ENCODE peak calls at places on chromosomes 7 and 10, in ten cellular contexts. One of them, this sample, is unnamed.

GRCh38 chr10:35130588-35131146 is 4.0 kb downstream of the CREM start:
- DNase-seq in tibial nerve: no peak
- DNase-seq in ovary: no peak
- DNase-seq in transverse colon: no peak
- DNase-seq in H1: no peak
- DNase-seq in K562: no peak
- DNase-seq in GM12878: no peak
- DNase-seq in A549: no peak
- DNase-seq in stomach: no peak
- DNase-seq in esophagus muscularis mucosa: no peak
- DNase-seq in this sample: no peak

GRCh38 chr10:126387041-126387908 is 1.0 kb downstream of the ADAM12 start:
- DNase-seq in esophagus muscularis mucosa: peak; percentile 92
- DNase-seq in A549: peak; percentile 70
- DNase-seq in ovary: peak; percentile 87
- DNase-seq in GM12878: no peak
- DNase-seq in H1: no peak
- DNase-seq in K562: peak; percentile 32
- DNase-seq in tibial nerve: no peak
- DNase-seq in transverse colon: peak; percentile 70
- DNase-seq in stomach: peak; percentile 56
- DNase-seq in this sample: no peak

GRCh38 chr7:107958764-107959526 is 44.0 kb downstream of the LAMB1 start:
- DNase-seq in GM12878: no peak
- DNase-seq in A549: no peak
- DNase-seq in transverse colon: no peak
- DNase-seq in esophagus muscularis mucosa: no peak
- DNase-seq in H1: no peak
- DNase-seq in K562: no peak
- DNase-seq in stomach: no peak
- DNase-seq in tibial nerve: no peak
- DNase-seq in ovary: no peak
- DNase-seq in this sample: no peak

GRCh38 chr10:38038107-38038931 is 27.8 kb downstream of the ZNF33A start:
- DNase-seq in stomach: no peak
- DNase-seq in GM12878: peak; percentile 57
- DNase-seq in H1: no peak
- DNase-seq in tibial nerve: no peak
- DNase-seq in ovary: no peak
- DNase-seq in transverse colon: no peak
- DNase-seq in K562: no peak
- DNase-seq in A549: no peak
- DNase-seq in esophagus muscularis mucosa: no peak
- DNase-seq in this sample: no peak

GRCh38 chr7:30743371-30744074 is 8.4 kb upstream of the INMT start:
- DNase-seq in ovary: peak; percentile 63
- DNase-seq in K562: peak; percentile 48
- DNase-seq in tibial nerve: no peak
- DNase-seq in GM12878: no peak
- DNase-seq in A549: no peak
- DNase-seq in esophagus muscularis mucosa: no peak
- DNase-seq in stomach: no peak
- DNase-seq in H1: no peak
- DNase-seq in transverse colon: no peak
- DNase-seq in this sample: no peak

GRCh38 chr10:125997586-125997985 is 101.2 kb downstream of the FANK1 start:
- DNase-seq in K562: no peak
- DNase-seq in GM12878: no peak
- DNase-seq in transverse colon: no peak
- DNase-seq in H1: no peak
- DNase-seq in esophagus muscularis mucosa: no peak
- DNase-seq in tibial nerve: no peak
- DNase-seq in A549: no peak
- DNase-seq in ovary: no peak
- DNase-seq in stomach: no peak
- DNase-seq in this sample: no peak

GRCh38 chr10:77911535-77912123 is 14.9 kb downstream of the DLG5 start:
- DNase-seq in A549: peak; percentile 87
- DNase-seq in ovary: peak; percentile 57
- DNase-seq in stomach: no peak
- DNase-seq in transverse colon: no peak
- DNase-seq in esophagus muscularis mucosa: no peak
- DNase-seq in tibial nerve: no peak
- DNase-seq in K562: peak; percentile 57
- DNase-seq in H1: no peak
- DNase-seq in GM12878: no peak
- DNase-seq in this sample: no peak

GRCh38 chr7:603152-603941 is 83.7 kb upstream of the PDGFA start:
- DNase-seq in transverse colon: no peak
- DNase-seq in esophagus muscularis mucosa: no peak
- DNase-seq in K562: peak; percentile 61
- DNase-seq in GM12878: no peak
- DNase-seq in stomach: no peak
- DNase-seq in ovary: peak; percentile 21
- DNase-seq in A549: no peak
- DNase-seq in H1: no peak
- DNase-seq in tibial nerve: no peak
- DNase-seq in this sample: peak; percentile 55

GRCh38 chr7:128056901-128057300 is 25.7 kb upstream of the LRRC4 start:
- DNase-seq in GM12878: no peak
- DNase-seq in transverse colon: no peak
- DNase-seq in stomach: no peak
- DNase-seq in H1: no peak
- DNase-seq in K562: no peak
- DNase-seq in tibial nerve: no peak
- DNase-seq in A549: no peak
- DNase-seq in ovary: no peak
- DNase-seq in esophagus muscularis mucosa: no peak
- DNase-seq in this sample: no peak

GRCh38 chr10:86652361-86653202 is 1.8 kb upstream of the OPN4 start:
- DNase-seq in K562: no peak
- DNase-seq in esophagus muscularis mucosa: no peak
- DNase-seq in A549: no peak
- DNase-seq in GM12878: no peak
- DNase-seq in H1: no peak
- DNase-seq in transverse colon: peak; percentile 5
- DNase-seq in tibial nerve: no peak
- DNase-seq in stomach: no peak
- DNase-seq in ovary: no peak
- DNase-seq in this sample: peak; percentile 46

GRCh38 chr7:22325671-22326070 is 31.3 kb downstream of the RAPGEF5 start:
- DNase-seq in K562: no peak
- DNase-seq in GM12878: no peak
- DNase-seq in ovary: no peak
- DNase-seq in tibial nerve: no peak
- DNase-seq in A549: no peak
- DNase-seq in H1: no peak
- DNase-seq in esophagus muscularis mucosa: no peak
- DNase-seq in transverse colon: no peak
- DNase-seq in stomach: no peak
- DNase-seq in this sample: no peak

GRCh38 chr10:113979378-113979777 is 64.3 kb upstream of the ADRB1 start:
- DNase-seq in A549: no peak
- DNase-seq in esophagus muscularis mucosa: no peak
- DNase-seq in K562: no peak
- DNase-seq in tibial nerve: no peak
- DNase-seq in GM12878: no peak
- DNase-seq in H1: no peak
- DNase-seq in transverse colon: no peak
- DNase-seq in stomach: no peak
- DNase-seq in ovary: no peak
- DNase-seq in this sample: no peak

GRCh38 chr10:113977174-113977573 is 66.5 kb upstream of the ADRB1 start:
- DNase-seq in tibial nerve: no peak
- DNase-seq in stomach: no peak
- DNase-seq in esophagus muscularis mucosa: no peak
- DNase-seq in H1: no peak
- DNase-seq in A549: no peak
- DNase-seq in K562: no peak
- DNase-seq in transverse colon: no peak
- DNase-seq in GM12878: no peak
- DNase-seq in ovary: no peak
- DNase-seq in this sample: no peak

GRCh38 chr10:113982296-113982695 is 61.4 kb upstream of the ADRB1 start:
- DNase-seq in transverse colon: no peak
- DNase-seq in tibial nerve: no peak
- DNase-seq in K562: no peak
- DNase-seq in stomach: no peak
- DNase-seq in GM12878: no peak
- DNase-seq in esophagus muscularis mucosa: no peak
- DNase-seq in H1: no peak
- DNase-seq in A549: no peak
- DNase-seq in ovary: no peak
- DNase-seq in this sample: no peak

GRCh38 chr10:113980408-113981087 is 63.1 kb upstream of the ADRB1 start:
- DNase-seq in GM12878: no peak
- DNase-seq in A549: no peak
- DNase-seq in esophagus muscularis mucosa: no peak
- DNase-seq in ovary: no peak
- DNase-seq in H1: no peak
- DNase-seq in tibial nerve: no peak
- DNase-seq in stomach: no peak
- DNase-seq in transverse colon: no peak
- DNase-seq in K562: no peak
- DNase-seq in this sample: no peak

DNA sequence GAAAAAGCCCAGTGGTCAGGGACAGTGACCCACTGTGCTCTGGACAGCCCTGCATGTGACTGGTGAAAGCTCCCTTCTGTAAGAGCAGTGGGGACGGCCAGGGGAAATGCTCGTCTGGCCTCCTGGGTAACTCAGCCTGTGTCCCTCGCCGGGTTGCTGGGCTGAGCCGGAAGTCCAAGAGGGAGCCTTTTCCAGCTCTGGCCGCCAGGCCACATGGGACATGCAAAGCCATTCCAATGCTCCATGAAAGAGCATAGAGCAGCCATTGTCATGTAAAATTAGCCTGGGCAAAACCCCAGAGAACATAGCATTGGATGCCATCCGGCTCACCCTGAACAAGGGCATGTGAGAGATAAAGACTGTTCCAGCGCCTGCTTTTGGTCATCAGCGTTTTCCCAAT is 64.9 kb upstream of the ADRB1 start:
- DNase-seq in stomach: no peak
- DNase-seq in transverse colon: no peak
- DNase-seq in H1: no peak
- DNase-seq in K562: no peak
- DNase-seq in ovary: no peak
- DNase-seq in A549: no peak
- DNase-seq in esophagus muscularis mucosa: no peak
- DNase-seq in tibial nerve: no peak
- DNase-seq in GM12878: no peak
- DNase-seq in this sample: no peak
- TF ChIP-seq EP300 in stomach: no peak
- TF ChIP-seq EP300 in transverse colon: no peak
- TF ChIP-seq EP300 in H1: no peak
- TF ChIP-seq EP300 in K562: no peak
- TF ChIP-seq EP300 in ovary: no peak
- TF ChIP-seq EP300 in A549: no peak
- TF ChIP-seq EP300 in esophagus muscularis mucosa: no peak
- TF ChIP-seq EP300 in tibial nerve: no peak
- TF ChIP-seq EP300 in GM12878: no peak
- TF ChIP-seq EP300 in this sample: no peak

DNA sequence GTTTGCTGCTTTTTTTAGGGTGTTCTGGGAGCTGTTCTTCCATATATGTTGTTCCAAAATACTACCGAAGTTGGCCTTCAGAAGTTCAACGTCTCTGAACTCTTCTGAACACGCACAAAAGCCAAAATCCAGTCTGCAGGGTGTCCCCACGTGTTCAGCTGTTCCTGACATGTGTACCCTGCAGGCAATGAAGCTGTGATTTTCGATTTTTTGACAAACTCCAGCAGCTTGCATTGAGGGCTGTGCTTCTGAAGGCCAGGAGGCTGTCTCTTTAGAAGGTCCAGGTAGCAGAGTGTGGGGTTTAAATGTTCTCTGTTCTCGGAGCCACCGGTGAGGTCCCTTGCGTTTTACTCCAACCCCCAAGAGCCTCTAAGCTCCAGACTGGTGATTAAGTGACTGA is 145.0 kb downstream of the PRPF18 start:
- DNase-seq in esophagus muscularis mucosa: no peak
- DNase-seq in A549: no peak
- DNase-seq in stomach: no peak
- DNase-seq in H1: no peak
- DNase-seq in transverse colon: no peak
- DNase-seq in ovary: no peak
- DNase-seq in K562: no peak
- DNase-seq in tibial nerve: no peak
- DNase-seq in GM12878: no peak
- DNase-seq in this sample: no peak
- H3K27ac ChIP-seq in esophagus muscularis mucosa: no peak overlapping the region
- H3K27ac ChIP-seq in A549: no peak overlapping the region
- H3K27ac ChIP-seq in stomach: no peak overlapping the region
- H3K27ac ChIP-seq in H1: no peak overlapping the region
- H3K27ac ChIP-seq in transverse colon: no peak overlapping the region
- H3K27ac ChIP-seq in ovary: no peak overlapping the region
- H3K27ac ChIP-seq in K562: no peak overlapping the region
- H3K27ac ChIP-seq in tibial nerve: no peak overlapping the region
- H3K27ac ChIP-seq in GM12878: no peak overlapping the region
- H3K27ac ChIP-seq in this sample: peak overlapping the region; percentile 45

GRCh38 chr10:100286051-100287033 is at the start of gene BLOC1S2:
- DNase-seq in esophagus muscularis mucosa: peak; percentile 96
- DNase-seq in tibial nerve: peak; percentile 59
- DNase-seq in GM12878: peak; percentile 61
- DNase-seq in stomach: peak; percentile 84
- DNase-seq in A549: peak; percentile 97
- DNase-seq in H1: peak; percentile 64
- DNase-seq in transverse colon: peak; percentile 87
- DNase-seq in ovary: peak; percentile 92
- DNase-seq in K562: peak; percentile 96
- DNase-seq in this sample: peak; percentile 92
- TF ChIP-seq POLR2A in esophagus muscularis mucosa: peak; percentile 79
- TF ChIP-seq POLR2A in tibial nerve: peak; percentile 61
- TF ChIP-seq POLR2A in GM12878: peak; percentile 98
- TF ChIP-seq POLR2A in stomach: no peak
- TF ChIP-seq POLR2A in A549: peak; percentile 92
- TF ChIP-seq POLR2A in H1: peak; percentile 28
- TF ChIP-seq POLR2A in transverse colon: peak; percentile 84
- TF ChIP-seq POLR2A in ovary: peak; percentile 78
- TF ChIP-seq POLR2A in K562: peak; percentile 91
- TF ChIP-seq POLR2A in this sample: peak; percentile 80

DNA sequence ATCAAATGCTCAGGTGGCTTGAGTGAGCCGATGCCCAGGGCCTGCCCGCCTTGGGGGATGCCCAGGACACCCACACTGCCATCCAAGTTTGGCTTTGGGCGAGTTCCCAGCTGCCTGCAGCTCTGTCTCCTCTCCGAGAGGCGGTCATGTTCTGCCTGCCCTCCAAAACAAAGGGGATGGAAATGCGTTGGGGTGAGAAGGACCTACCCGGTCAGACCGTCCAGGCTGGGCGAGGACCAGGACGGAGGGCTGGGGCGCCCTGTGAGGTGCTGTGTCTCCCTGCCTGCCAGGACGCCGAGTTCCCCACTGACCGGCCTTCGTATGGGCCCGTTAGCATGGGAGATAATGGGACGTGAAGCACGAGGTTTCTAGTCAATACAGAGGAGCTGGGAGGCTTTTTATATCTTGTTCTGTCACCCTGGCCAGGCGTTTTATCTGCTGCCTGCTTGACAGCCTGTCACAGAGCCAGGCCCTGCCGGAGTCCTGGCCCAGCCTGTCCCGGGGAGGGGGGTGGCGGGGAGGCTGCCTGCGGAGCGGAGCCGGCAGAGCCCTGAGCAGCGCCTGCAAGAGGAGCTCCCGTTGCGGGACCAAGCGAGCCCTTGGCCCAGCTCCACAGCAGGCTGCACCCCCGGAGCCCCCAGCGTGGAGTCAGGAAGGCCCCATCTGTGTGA is 22.0 kb upstream of the ELFN1 start:
- DNase-seq in esophagus muscularis mucosa: no peak
- DNase-seq in GM12878: no peak
- DNase-seq in transverse colon: no peak
- DNase-seq in K562: peak; percentile 72
- DNase-seq in A549: no peak
- DNase-seq in H1: no peak
- DNase-seq in stomach: peak; percentile 55
- DNase-seq in ovary: no peak
- DNase-seq in tibial nerve: no peak
- DNase-seq in this sample: no peak
- TF ChIP-seq EP300 in esophagus muscularis mucosa: no peak
- TF ChIP-seq EP300 in GM12878: no peak
- TF ChIP-seq EP300 in transverse colon: no peak
- TF ChIP-seq EP300 in K562: peak; percentile 62
- TF ChIP-seq EP300 in A549: no peak
- TF ChIP-seq EP300 in H1: no peak
- TF ChIP-seq EP300 in stomach: no peak
- TF ChIP-seq EP300 in ovary: no peak
- TF ChIP-seq EP300 in tibial nerve: no peak
- TF ChIP-seq EP300 in this sample: no peak